ENCODE peak calls at places on chromosomes 11 and 22, in six cellular contexts. One of them, this sample, is unnamed.
A peak's percentile ranks its signal among the peaks of the same experiment; 100 is the strongest.

GRCh38 chr11:3073029-3073435 is 15.8 kb upstream of the CARS1 start:
- DNase-seq in MM.1S: no peak
- DNase-seq in right lobe of liver: no peak
- DNase-seq in fibroblast of lung: no peak
- DNase-seq in spleen: no peak
- DNase-seq in heart left ventricle: peak; percentile 59
- DNase-seq in this sample: no peak

GRCh38 chr11:68396526-68396925 is 64.0 kb upstream of the PPP6R3 start:
- DNase-seq in fibroblast of lung: no peak
- DNase-seq in MM.1S: no peak
- DNase-seq in spleen: no peak
- DNase-seq in heart left ventricle: no peak
- DNase-seq in right lobe of liver: no peak
- DNase-seq in this sample: peak; percentile 56

GRCh38 chr22:49514656-49515055 is 313.0 kb downstream of the BRD1 start:
- DNase-seq in MM.1S: no peak
- DNase-seq in right lobe of liver: peak; percentile 13
- DNase-seq in fibroblast of lung: no peak
- DNase-seq in heart left ventricle: no peak
- DNase-seq in spleen: peak; percentile 36
- DNase-seq in this sample: no peak

GRCh38 chr11:15347969-15348734 is 233.4 kb downstream of the INSC start:
- DNase-seq in heart left ventricle: no peak
- DNase-seq in spleen: no peak
- DNase-seq in MM.1S: peak; percentile 31
- DNase-seq in fibroblast of lung: no peak
- DNase-seq in right lobe of liver: no peak
- DNase-seq in this sample: no peak

GRCh38 chr11:35041070-35041554 is 97.9 kb upstream of the CD44 start:
- DNase-seq in fibroblast of lung: no peak
- DNase-seq in MM.1S: no peak
- DNase-seq in right lobe of liver: no peak
- DNase-seq in spleen: no peak
- DNase-seq in heart left ventricle: no peak
- DNase-seq in this sample: no peak

GRCh38 chr22:32622762-32623147 is 148.1 kb downstream of the FBXO7 start:
- DNase-seq in fibroblast of lung: no peak
- DNase-seq in right lobe of liver: no peak
- DNase-seq in MM.1S: no peak
- DNase-seq in heart left ventricle: no peak
- DNase-seq in spleen: peak; percentile 6
- DNase-seq in this sample: no peak

GRCh38 chr11:19873730-19874129 is 161.1 kb downstream of the NAV2 start:
- DNase-seq in fibroblast of lung: no peak
- DNase-seq in heart left ventricle: no peak
- DNase-seq in spleen: no peak
- DNase-seq in MM.1S: no peak
- DNase-seq in right lobe of liver: no peak
- DNase-seq in this sample: no peak

GRCh38 chr11:118914178-118914918 is 11.4 kb downstream of the BCL9L start:
- DNase-seq in right lobe of liver: peak; percentile 48
- DNase-seq in spleen: peak; percentile 95
- DNase-seq in heart left ventricle: no peak
- DNase-seq in MM.1S: no peak
- DNase-seq in fibroblast of lung: no peak
- DNase-seq in this sample: peak; percentile 79

GRCh38 chr22:45672564-45673481 is 1.2 kb downstream of the ATXN10 start:
- DNase-seq in spleen: no peak
- DNase-seq in right lobe of liver: no peak
- DNase-seq in MM.1S: peak; percentile 34
- DNase-seq in heart left ventricle: no peak
- DNase-seq in fibroblast of lung: no peak
- DNase-seq in this sample: no peak

GRCh38 chr11:132685174-132685611 is 847.1 kb downstream of the OPCML start:
- DNase-seq in right lobe of liver: no peak
- DNase-seq in spleen: no peak
- DNase-seq in MM.1S: peak; percentile 41
- DNase-seq in fibroblast of lung: peak; percentile 11
- DNase-seq in heart left ventricle: peak; percentile 11
- DNase-seq in this sample: no peak

GRCh38 chr11:103682318-103683184 is 353.9 kb upstream of the DDI1 start:
- DNase-seq in right lobe of liver: peak; percentile 45
- DNase-seq in MM.1S: peak; percentile 71
- DNase-seq in spleen: no peak
- DNase-seq in heart left ventricle: peak; percentile 66
- DNase-seq in fibroblast of lung: peak; percentile 82
- DNase-seq in this sample: no peak

GRCh38 chr11:18075444-18075843 is 29.4 kb upstream of the TPH1 start:
- DNase-seq in spleen: no peak
- DNase-seq in MM.1S: no peak
- DNase-seq in fibroblast of lung: no peak
- DNase-seq in right lobe of liver: no peak
- DNase-seq in heart left ventricle: no peak
- DNase-seq in this sample: no peak

GRCh38 chr11:46663277-46663940 is 37.0 kb downstream of the ARHGAP1 start:
- DNase-seq in right lobe of liver: peak; percentile 13
- DNase-seq in fibroblast of lung: no peak
- DNase-seq in spleen: no peak
- DNase-seq in MM.1S: no peak
- DNase-seq in heart left ventricle: no peak
- DNase-seq in this sample: no peak

GRCh38 chr22:30182365-30182764 is 64.2 kb downstream of the LIF start:
- DNase-seq in heart left ventricle: no peak
- DNase-seq in fibroblast of lung: peak; percentile 56
- DNase-seq in MM.1S: no peak
- DNase-seq in spleen: no peak
- DNase-seq in right lobe of liver: no peak
- DNase-seq in this sample: no peak

GRCh38 chr11:20000393-20001134 is 159.7 kb downstream of the DBX1 start:
- DNase-seq in fibroblast of lung: no peak
- DNase-seq in spleen: no peak
- DNase-seq in MM.1S: no peak
- DNase-seq in right lobe of liver: no peak
- DNase-seq in heart left ventricle: peak; percentile 31
- DNase-seq in this sample: no peak

GRCh38 chr22:45546333-45547015 is 43.8 kb downstream of the FBLN1 start:
- DNase-seq in spleen: no peak
- DNase-seq in right lobe of liver: no peak
- DNase-seq in fibroblast of lung: no peak
- DNase-seq in heart left ventricle: no peak
- DNase-seq in MM.1S: no peak
- DNase-seq in this sample: no peak

GRCh38 chr11:30317030-30317429 is 5.9 kb upstream of the ARL14EP start:
- DNase-seq in MM.1S: peak; percentile 46
- DNase-seq in spleen: no peak
- DNase-seq in heart left ventricle: no peak
- DNase-seq in fibroblast of lung: no peak
- DNase-seq in right lobe of liver: no peak
- DNase-seq in this sample: no peak

GRCh38 chr11:86269645-86270044 is 25.1 kb downstream of the EED start:
- DNase-seq in right lobe of liver: no peak
- DNase-seq in MM.1S: no peak
- DNase-seq in heart left ventricle: no peak
- DNase-seq in fibroblast of lung: no peak
- DNase-seq in spleen: no peak
- DNase-seq in this sample: no peak

GRCh38 chr11:12698049-12698448 is 23.8 kb downstream of the TEAD1 start:
- DNase-seq in fibroblast of lung: no peak
- DNase-seq in right lobe of liver: no peak
- DNase-seq in spleen: no peak
- DNase-seq in heart left ventricle: no peak
- DNase-seq in MM.1S: no peak
- DNase-seq in this sample: no peak

GRCh38 chr11:8604078-8604723 is 10.2 kb upstream of the STK33 start:
- DNase-seq in MM.1S: peak; percentile 67
- DNase-seq in spleen: no peak
- DNase-seq in fibroblast of lung: peak; percentile 100
- DNase-seq in heart left ventricle: no peak
- DNase-seq in right lobe of liver: no peak
- DNase-seq in this sample: peak; percentile 79

GRCh38 chr11:57530215-57530595 is 349 bp downstream of the TIMM10 start:
- DNase-seq in spleen: peak; percentile 88
- DNase-seq in MM.1S: peak; percentile 28
- DNase-seq in right lobe of liver: peak; percentile 51
- DNase-seq in fibroblast of lung: no peak
- DNase-seq in heart left ventricle: no peak
- DNase-seq in this sample: no peak

GRCh38 chr11:78417175-78417887 is at the start of gene GAB2:
- DNase-seq in spleen: peak; percentile 92
- DNase-seq in right lobe of liver: peak; percentile 59
- DNase-seq in MM.1S: peak; percentile 31
- DNase-seq in fibroblast of lung: no peak
- DNase-seq in heart left ventricle: no peak
- DNase-seq in this sample: no peak

GRCh38 chr11:20739004-20739612 is 69.7 kb downstream of the NELL1 start:
- DNase-seq in right lobe of liver: no peak
- DNase-seq in heart left ventricle: no peak
- DNase-seq in spleen: no peak
- DNase-seq in MM.1S: no peak
- DNase-seq in fibroblast of lung: no peak
- DNase-seq in this sample: no peak

GRCh38 chr11:78929092-78929905 is 354.6 kb upstream of the NARS2 start:
- DNase-seq in MM.1S: no peak
- DNase-seq in fibroblast of lung: no peak
- DNase-seq in right lobe of liver: no peak
- DNase-seq in heart left ventricle: no peak
- DNase-seq in spleen: no peak
- DNase-seq in this sample: no peak

GRCh38 chr11:93942176-93942575 is 79.0 kb upstream of the HEPHL1 start:
- DNase-seq in MM.1S: no peak
- DNase-seq in right lobe of liver: no peak
- DNase-seq in spleen: no peak
- DNase-seq in heart left ventricle: no peak
- DNase-seq in fibroblast of lung: peak; percentile 49
- DNase-seq in this sample: no peak

GRCh38 chr11:117993988-117994741 is 8.0 kb downstream of the IL10RA start:
- DNase-seq in spleen: peak; percentile 72
- DNase-seq in right lobe of liver: no peak
- DNase-seq in heart left ventricle: peak; percentile 32
- DNase-seq in MM.1S: no peak
- DNase-seq in fibroblast of lung: no peak
- DNase-seq in this sample: no peak

GRCh38 chr22:30044369-30044768 is 35.9 kb upstream of the HORMAD2 start:
- DNase-seq in MM.1S: no peak
- DNase-seq in heart left ventricle: no peak
- DNase-seq in spleen: no peak
- DNase-seq in fibroblast of lung: peak; percentile 90
- DNase-seq in right lobe of liver: no peak
- DNase-seq in this sample: no peak

DNA sequence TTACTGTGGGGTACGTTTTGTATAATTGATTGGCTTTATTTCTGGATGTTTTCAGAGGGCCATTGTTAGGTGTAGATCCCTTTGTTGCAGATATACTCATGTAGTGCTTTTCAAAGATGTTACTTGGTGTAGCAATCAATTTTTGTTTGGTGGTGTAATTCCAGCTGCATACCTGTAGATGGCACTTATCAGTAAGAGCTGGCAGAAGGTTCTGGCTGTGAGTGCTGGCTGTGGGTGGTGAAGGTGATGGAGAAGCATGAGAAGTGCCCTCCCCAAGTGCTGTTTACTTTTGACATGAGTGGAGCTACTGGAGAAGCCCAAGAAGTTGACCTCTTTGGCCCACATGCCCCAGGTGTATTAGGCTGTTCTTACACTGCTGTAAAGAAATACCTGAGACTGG is 1074.9 kb downstream of the FAM181B start:
- DNase-seq in heart left ventricle: no peak
- DNase-seq in fibroblast of lung: peak; percentile 41
- DNase-seq in spleen: no peak
- DNase-seq in right lobe of liver: peak; percentile 42
- DNase-seq in MM.1S: peak; percentile 54
- DNase-seq in this sample: no peak
- TF ChIP-seq CTCF in heart left ventricle: no peak
- TF ChIP-seq CTCF in fibroblast of lung: peak; percentile 61
- TF ChIP-seq CTCF in spleen: no peak
- TF ChIP-seq CTCF in right lobe of liver: peak; percentile 52
- TF ChIP-seq CTCF in MM.1S: peak; percentile 70
- TF ChIP-seq CTCF in this sample: peak; percentile 61

DNA sequence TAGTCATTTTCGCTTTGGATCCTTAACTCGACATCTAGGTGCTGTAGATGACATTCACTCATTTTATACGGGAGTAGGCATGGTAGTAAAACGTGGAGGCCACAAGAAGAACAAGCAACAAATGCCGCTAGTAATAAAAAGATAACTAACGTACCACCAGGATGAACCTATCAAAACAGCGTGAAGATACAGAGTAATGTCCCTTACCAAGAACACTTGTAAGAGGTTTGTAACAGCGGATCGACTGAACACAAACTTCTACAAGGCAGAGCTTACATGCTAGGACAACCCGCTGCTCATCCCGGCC is 744 bp downstream of the CHORDC1 start:
- DNase-seq in spleen: no peak
- DNase-seq in right lobe of liver: no peak
- DNase-seq in MM.1S: peak; percentile 9
- DNase-seq in fibroblast of lung: peak; percentile 38
- DNase-seq in heart left ventricle: no peak
- DNase-seq in this sample: no peak
- H3K4me1 ChIP-seq in spleen: peaks cover 58% of the 10 kb centered on the region
- H3K4me1 ChIP-seq in right lobe of liver: no peaks in the 10 kb centered on the region
- H3K4me1 ChIP-seq in MM.1S: peaks cover 19% of the 10 kb centered on the region
- H3K4me1 ChIP-seq in fibroblast of lung: no peaks in the 10 kb centered on the region
- H3K4me1 ChIP-seq in heart left ventricle: peaks cover 3% of the 10 kb centered on the region
- H3K4me1 ChIP-seq in this sample: peaks cover 26% of the 10 kb centered on the region

GRCh38 chr22:47034076-47034808 is 271.8 kb downstream of the TBC1D22A start:
- DNase-seq in fibroblast of lung: no peak
- DNase-seq in right lobe of liver: no peak
- DNase-seq in heart left ventricle: no peak
- DNase-seq in MM.1S: no peak
- DNase-seq in spleen: peak; percentile 38
- DNase-seq in this sample: no peak
- TF ChIP-seq CTCF in fibroblast of lung: no peak
- TF ChIP-seq CTCF in right lobe of liver: no peak
- TF ChIP-seq CTCF in heart left ventricle: no peak
- TF ChIP-seq CTCF in MM.1S: no peak
- TF ChIP-seq CTCF in spleen: no peak
- TF ChIP-seq CTCF in this sample: no peak

DNA sequence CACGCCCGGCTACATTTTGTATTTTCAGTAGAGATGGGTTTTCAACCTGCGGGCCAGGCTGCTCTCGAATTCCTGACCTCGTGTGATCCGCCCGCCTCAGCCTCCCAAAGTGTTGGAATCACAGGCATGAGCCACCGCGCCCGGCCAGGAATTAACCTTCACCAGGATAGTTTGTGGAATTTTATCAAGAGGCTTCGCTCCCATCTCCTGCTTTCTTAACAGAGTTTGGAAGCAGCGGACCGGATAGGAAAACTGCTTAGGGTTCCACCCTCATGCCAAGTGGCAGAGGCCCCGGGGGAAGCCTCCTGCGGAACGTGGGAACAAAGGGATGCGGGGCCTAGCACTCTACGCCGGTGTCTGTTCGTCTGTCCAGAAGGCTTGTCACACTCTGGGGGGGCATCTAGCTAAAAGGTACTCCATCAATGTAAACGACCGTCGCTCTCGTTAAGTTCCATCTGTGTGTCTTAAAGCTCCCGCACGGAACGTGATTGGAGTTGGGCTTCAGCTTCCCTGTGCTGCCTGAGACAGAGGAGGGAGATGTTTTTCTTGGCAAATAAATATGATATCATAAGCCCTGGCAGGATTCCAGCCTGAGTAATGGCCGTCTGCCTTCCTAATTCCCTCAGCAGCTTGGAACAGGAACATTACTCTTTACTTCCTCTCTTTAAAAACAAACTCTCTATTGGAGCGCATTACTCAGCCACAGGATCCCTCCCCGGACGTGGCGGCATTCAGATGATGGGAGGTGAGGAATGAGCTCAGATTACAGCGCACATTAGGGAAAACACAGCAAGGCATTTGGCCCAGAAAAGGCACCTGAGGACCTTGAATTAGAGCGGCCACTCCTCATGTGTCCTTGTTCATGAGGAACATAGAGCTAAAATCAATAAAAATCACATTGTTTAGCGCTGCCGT is 230.2 kb downstream of the ST3GAL4 start:
- DNase-seq in MM.1S: no peak
- DNase-seq in spleen: peak; percentile 68
- DNase-seq in right lobe of liver: no peak
- DNase-seq in heart left ventricle: peak; percentile 70
- DNase-seq in fibroblast of lung: peak; percentile 94
- DNase-seq in this sample: peak; percentile 73
- H3K4me1 ChIP-seq in MM.1S: no peaks in the 10 kb centered on the region
- H3K4me1 ChIP-seq in spleen: no peaks in the 10 kb centered on the region
- H3K4me1 ChIP-seq in right lobe of liver: no peaks in the 10 kb centered on the region
- H3K4me1 ChIP-seq in heart left ventricle: peaks cover 3% of the 10 kb centered on the region
- H3K4me1 ChIP-seq in fibroblast of lung: peaks cover 8% of the 10 kb centered on the region
- H3K4me1 ChIP-seq in this sample: peaks cover 8% of the 10 kb centered on the region

This sample was measured in RWPE2.